ENCODE peak calls at places on chromosomes 1 and 21, in six cellular contexts. One of them, this sample, is unnamed.

GRCh38 chr1:205317311-205317917 is 4.1 kb downstream of the NUAK2 start:
- DNase-seq in RWPE1: peak; percentile 63
- DNase-seq in mesendoderm: no peak
- DNase-seq in HEK293T: no peak
- DNase-seq in stimulated activated naive CD8-positive, alpha-beta T cell treated with anti-CD3 and anti-CD28 coated beads, Interleukin-15, Interleukin-2, amounts not matched to agents 100 U/mL and 50 U/mL, for 24 hours: no peak
- DNase-seq in AG04450: no peak
- DNase-seq in this sample: no peak

GRCh38 chr1:155136728-155137127 is 1.1 kb downstream of the SLC50A1 start:
- DNase-seq in RWPE1: no peak
- DNase-seq in mesendoderm: no peak
- DNase-seq in HEK293T: no peak
- DNase-seq in stimulated activated naive CD8-positive, alpha-beta T cell treated with anti-CD3 and anti-CD28 coated beads, Interleukin-15, Interleukin-2, amounts not matched to agents 100 U/mL and 50 U/mL, for 24 hours: peak; percentile 27
- DNase-seq in AG04450: no peak
- DNase-seq in this sample: no peak

GRCh38 chr1:90963651-90964050 is 58.2 kb downstream of the ZNF644 start:
- DNase-seq in RWPE1: no peak
- DNase-seq in mesendoderm: no peak
- DNase-seq in HEK293T: no peak
- DNase-seq in stimulated activated naive CD8-positive, alpha-beta T cell treated with anti-CD3 and anti-CD28 coated beads, Interleukin-15, Interleukin-2, amounts not matched to agents 100 U/mL and 50 U/mL, for 24 hours: no peak
- DNase-seq in AG04450: no peak
- DNase-seq in this sample: no peak

GRCh38 chr1:2376261-2376741 is 15.1 kb downstream of the MORN1 start:
- DNase-seq in RWPE1: no peak
- DNase-seq in mesendoderm: no peak
- DNase-seq in HEK293T: no peak
- DNase-seq in stimulated activated naive CD8-positive, alpha-beta T cell treated with anti-CD3 and anti-CD28 coated beads, Interleukin-15, Interleukin-2, amounts not matched to agents 100 U/mL and 50 U/mL, for 24 hours: no peak
- DNase-seq in AG04450: no peak
- DNase-seq in this sample: no peak

GRCh38 chr1:87685366-87686136 is 356.9 kb downstream of the LMO4 start:
- DNase-seq in RWPE1: no peak
- DNase-seq in mesendoderm: no peak
- DNase-seq in HEK293T: no peak
- DNase-seq in stimulated activated naive CD8-positive, alpha-beta T cell treated with anti-CD3 and anti-CD28 coated beads, Interleukin-15, Interleukin-2, amounts not matched to agents 100 U/mL and 50 U/mL, for 24 hours: no peak
- DNase-seq in AG04450: no peak
- DNase-seq in this sample: no peak

GRCh38 chr1:150006881-150007401 is 3.6 kb downstream of the OTUD7B start:
- DNase-seq in RWPE1: no peak
- DNase-seq in mesendoderm: no peak
- DNase-seq in HEK293T: no peak
- DNase-seq in stimulated activated naive CD8-positive, alpha-beta T cell treated with anti-CD3 and anti-CD28 coated beads, Interleukin-15, Interleukin-2, amounts not matched to agents 100 U/mL and 50 U/mL, for 24 hours: peak; percentile 17
- DNase-seq in AG04450: no peak
- DNase-seq in this sample: no peak

GRCh38 chr1:247331172-247331525 is 518 bp downstream of the ZNF496 start:
- DNase-seq in RWPE1: peak; percentile 88
- DNase-seq in mesendoderm: peak; percentile 86
- DNase-seq in HEK293T: peak; percentile 64
- DNase-seq in stimulated activated naive CD8-positive, alpha-beta T cell treated with anti-CD3 and anti-CD28 coated beads, Interleukin-15, Interleukin-2, amounts not matched to agents 100 U/mL and 50 U/mL, for 24 hours: peak; percentile 77
- DNase-seq in AG04450: peak; percentile 52
- DNase-seq in this sample: peak; percentile 72

GRCh38 chr1:23619299-23620188 is 60.2 kb upstream of the ID3 start:
- DNase-seq in RWPE1: peak; percentile 73
- DNase-seq in mesendoderm: peak; percentile 72
- DNase-seq in HEK293T: peak; percentile 33
- DNase-seq in stimulated activated naive CD8-positive, alpha-beta T cell treated with anti-CD3 and anti-CD28 coated beads, Interleukin-15, Interleukin-2, amounts not matched to agents 100 U/mL and 50 U/mL, for 24 hours: peak; percentile 79
- DNase-seq in AG04450: no peak
- DNase-seq in this sample: no peak

GRCh38 chr1:158117854-158118691 is 62.6 kb upstream of the CD1D start:
- DNase-seq in RWPE1: no peak
- DNase-seq in mesendoderm: peak; percentile 92
- DNase-seq in HEK293T: peak; percentile 51
- DNase-seq in stimulated activated naive CD8-positive, alpha-beta T cell treated with anti-CD3 and anti-CD28 coated beads, Interleukin-15, Interleukin-2, amounts not matched to agents 100 U/mL and 50 U/mL, for 24 hours: peak; percentile 44
- DNase-seq in AG04450: no peak
- DNase-seq in this sample: peak; percentile 65

GRCh38 chr1:156549831-156550230 is 22.5 kb downstream of the IQGAP3 start:
- DNase-seq in RWPE1: no peak
- DNase-seq in mesendoderm: no peak
- DNase-seq in HEK293T: no peak
- DNase-seq in stimulated activated naive CD8-positive, alpha-beta T cell treated with anti-CD3 and anti-CD28 coated beads, Interleukin-15, Interleukin-2, amounts not matched to agents 100 U/mL and 50 U/mL, for 24 hours: no peak
- DNase-seq in AG04450: no peak
- DNase-seq in this sample: no peak

GRCh38 chr21:25273945-25274344 is 333.3 kb downstream of the MRPL39 start:
- DNase-seq in RWPE1: no peak
- DNase-seq in mesendoderm: no peak
- DNase-seq in HEK293T: no peak
- DNase-seq in stimulated activated naive CD8-positive, alpha-beta T cell treated with anti-CD3 and anti-CD28 coated beads, Interleukin-15, Interleukin-2, amounts not matched to agents 100 U/mL and 50 U/mL, for 24 hours: no peak
- DNase-seq in AG04450: no peak
- DNase-seq in this sample: peak; percentile 31

This sample was measured in NCI-H1930.